ENCODE peak calls at places on chromosome 12, in seven cellular contexts. U, O, V, K, C, A and P are unnamed samples.

GRCh38 chr12:23504641-23505399 is 444.6 kb downstream of the SOX5 start:
- DNase-seq in U (no peak), O (no peak), V (no peak), K (no peak), C (no peak), A (no peak), P (no peak)

GRCh38 chr12:109632299-109632698 is 58.7 kb downstream of the MVK start:
- DNase-seq in U (peak; percentile 47), O (no peak), V (no peak), K (no peak), C (no peak), A (no peak), P (no peak)

GRCh38 chr12:1572731-1573130 is 21.6 kb downstream of the FBXL14 start:
- DNase-seq in U (no peak), O (no peak), V (no peak), K (no peak), C (no peak), A (no peak), P (no peak)

GRCh38 chr12:24895612-24896011 is 53.3 kb downstream of the BCAT1 start:
- DNase-seq in U (no peak), O (no peak), V (no peak), K (no peak), C (no peak), A (no peak), P (no peak)

GRCh38 chr12:65668981-65669695 is 155.1 kb upstream of the HMGA2 start:
- DNase-seq in U (no peak), O (no peak), V (no peak), K (no peak), C (no peak), A (no peak), P (no peak)

GRCh38 chr12:110635055-110635454 is 21.1 kb downstream of the TCTN1 start:
- DNase-seq in U (no peak), O (no peak), V (no peak), K (no peak), C (no peak), A (no peak), P (no peak)

GRCh38 chr12:110503432-110503831 is 1.3 kb downstream of the RAD9B start:
- DNase-seq in U (no peak), O (no peak), V (no peak), K (no peak), C (no peak), A (no peak), P (no peak)

GRCh38 chr12:51900323-51900889 is 6.9 kb upstream of the ACVRL1 start:
- DNase-seq in U (no peak), O (no peak), V (no peak), K (no peak), C (peak; percentile 48), A (no peak), P (no peak)

GRCh38 chr12:27711312-27711682 is 665 bp downstream of the MRPS35 start:
- DNase-seq in U (peak; percentile 99), O (peak; percentile 31), V (peak; percentile 48), K (no peak), C (no peak), A (no peak), P (no peak)

GRCh38 chr12:124716208-124717141 is 147.2 kb downstream of the SCARB1 start:
- DNase-seq in U (peak; percentile 78), O (no peak), V (no peak), K (no peak), C (no peak), A (no peak), P (no peak)

GRCh38 chr12:57476162-57476992 is 3.3 kb downstream of the ARHGAP9 start:
- DNase-seq in U (no peak), O (no peak), V (no peak), K (no peak), C (peak; percentile 71), A (no peak), P (no peak)